ENCODE peak calls at places on chromosomes 6 and 20, in six cellular contexts. One of them, this sample, is unnamed.

GRCh38 chr6:141401851-141402250 is 730.9 kb upstream of the GJE1 start:
- DNase-seq in NCI-H526 treated with DMSO at 0.1 percent for 48 hours: no peak
- DNase-seq in EL: no peak
- DNase-seq in AG09319: no peak
- DNase-seq in effector memory CD4-positive, alpha-beta T cell: no peak
- DNase-seq in AG04450: no peak
- DNase-seq in this sample: no peak

GRCh38 chr6:170190046-170190445 is 100.8 kb downstream of the DLL1 start:
- DNase-seq in AG09319: no peak
- DNase-seq in NCI-H526 treated with DMSO at 0.1 percent for 48 hours: no peak
- DNase-seq in effector memory CD4-positive, alpha-beta T cell: no peak
- DNase-seq in AG04450: no peak
- DNase-seq in EL: no peak
- DNase-seq in this sample: no peak

GRCh38 chr6:113326781-113327180 is 530.4 kb upstream of the MARCKS start:
- DNase-seq in EL: no peak
- DNase-seq in effector memory CD4-positive, alpha-beta T cell: no peak
- DNase-seq in NCI-H526 treated with DMSO at 0.1 percent for 48 hours: no peak
- DNase-seq in AG09319: no peak
- DNase-seq in AG04450: no peak
- DNase-seq in this sample: no peak

GRCh38 chr20:37570419-37570818 is 42.7 kb upstream of the BLCAP start:
- DNase-seq in NCI-H526 treated with DMSO at 0.1 percent for 48 hours: no peak
- DNase-seq in EL: no peak
- DNase-seq in effector memory CD4-positive, alpha-beta T cell: no peak
- DNase-seq in AG09319: no peak
- DNase-seq in AG04450: no peak
- DNase-seq in this sample: no peak

GRCh38 chr6:128078276-128078675 is 177.4 kb upstream of the THEMIS start:
- DNase-seq in AG09319: no peak
- DNase-seq in effector memory CD4-positive, alpha-beta T cell: no peak
- DNase-seq in AG04450: no peak
- DNase-seq in EL: no peak
- DNase-seq in NCI-H526 treated with DMSO at 0.1 percent for 48 hours: no peak
- DNase-seq in this sample: no peak

GRCh38 chr6:1657116-1657776 is 47.5 kb downstream of the FOXC1 start:
- DNase-seq in EL: no peak
- DNase-seq in effector memory CD4-positive, alpha-beta T cell: no peak
- DNase-seq in AG04450: no peak
- DNase-seq in NCI-H526 treated with DMSO at 0.1 percent for 48 hours: no peak
- DNase-seq in AG09319: no peak
- DNase-seq in this sample: peak; percentile 33

GRCh38 chr6:35048631-35049083 is 92.5 kb downstream of the TCP11 start:
- DNase-seq in effector memory CD4-positive, alpha-beta T cell: no peak
- DNase-seq in AG04450: peak; percentile 61
- DNase-seq in EL: peak; percentile 24
- DNase-seq in NCI-H526 treated with DMSO at 0.1 percent for 48 hours: no peak
- DNase-seq in AG09319: no peak
- DNase-seq in this sample: peak; percentile 67

GRCh38 chr6:150546457-150546856 is 53.2 kb upstream of the PLEKHG1 start:
- DNase-seq in AG04450: no peak
- DNase-seq in AG09319: no peak
- DNase-seq in EL: no peak
- DNase-seq in NCI-H526 treated with DMSO at 0.1 percent for 48 hours: no peak
- DNase-seq in effector memory CD4-positive, alpha-beta T cell: no peak
- DNase-seq in this sample: no peak

GRCh38 chr6:169316651-169317050 is 63.0 kb upstream of the THBS2 start:
- DNase-seq in EL: no peak
- DNase-seq in AG09319: no peak
- DNase-seq in NCI-H526 treated with DMSO at 0.1 percent for 48 hours: no peak
- DNase-seq in effector memory CD4-positive, alpha-beta T cell: no peak
- DNase-seq in AG04450: no peak
- DNase-seq in this sample: no peak

GRCh38 chr6:32819729-32820128 is 2.9 kb upstream of the HLA-DOB start:
- DNase-seq in NCI-H526 treated with DMSO at 0.1 percent for 48 hours: no peak
- DNase-seq in effector memory CD4-positive, alpha-beta T cell: no peak
- DNase-seq in AG04450: no peak
- DNase-seq in AG09319: no peak
- DNase-seq in EL: peak; percentile 81
- DNase-seq in this sample: no peak

GRCh38 chr20:32482251-32483220 is 102.6 kb downstream of the NOL4L start:
- DNase-seq in EL: peak; percentile 25
- DNase-seq in effector memory CD4-positive, alpha-beta T cell: peak; percentile 22
- DNase-seq in NCI-H526 treated with DMSO at 0.1 percent for 48 hours: peak; percentile 28
- DNase-seq in AG09319: no peak
- DNase-seq in AG04450: no peak
- DNase-seq in this sample: peak; percentile 81

GRCh38 chr6:122702846-122703245 is 76.7 kb upstream of the FABP7 start:
- DNase-seq in AG09319: no peak
- DNase-seq in EL: no peak
- DNase-seq in NCI-H526 treated with DMSO at 0.1 percent for 48 hours: no peak
- DNase-seq in AG04450: no peak
- DNase-seq in effector memory CD4-positive, alpha-beta T cell: no peak
- DNase-seq in this sample: no peak

GRCh38 chr6:90082847-90083246 is 188.6 kb downstream of the GJA10 start:
- DNase-seq in EL: no peak
- DNase-seq in effector memory CD4-positive, alpha-beta T cell: no peak
- DNase-seq in AG09319: no peak
- DNase-seq in AG04450: no peak
- DNase-seq in NCI-H526 treated with DMSO at 0.1 percent for 48 hours: no peak
- DNase-seq in this sample: no peak

GRCh38 chr20:58330692-58331091 is 21.2 kb downstream of the RAB22A start:
- DNase-seq in EL: no peak
- DNase-seq in AG09319: no peak
- DNase-seq in effector memory CD4-positive, alpha-beta T cell: no peak
- DNase-seq in AG04450: no peak
- DNase-seq in NCI-H526 treated with DMSO at 0.1 percent for 48 hours: no peak
- DNase-seq in this sample: no peak

GRCh38 chr20:31985152-31985551 is 17.2 kb downstream of the XKR7 start:
- DNase-seq in effector memory CD4-positive, alpha-beta T cell: no peak
- DNase-seq in AG04450: no peak
- DNase-seq in EL: no peak
- DNase-seq in NCI-H526 treated with DMSO at 0.1 percent for 48 hours: no peak
- DNase-seq in AG09319: no peak
- DNase-seq in this sample: peak; percentile 50

GRCh38 chr6:111105578-111105977 is 18.3 kb downstream of the SLC16A10 start:
- DNase-seq in AG09319: no peak
- DNase-seq in NCI-H526 treated with DMSO at 0.1 percent for 48 hours: no peak
- DNase-seq in effector memory CD4-positive, alpha-beta T cell: no peak
- DNase-seq in AG04450: no peak
- DNase-seq in EL: peak; percentile 64
- DNase-seq in this sample: peak; percentile 71

GRCh38 chr6:27684264-27685211 is 211.6 kb upstream of the ZNF184 start:
- DNase-seq in AG09319: no peak
- DNase-seq in AG04450: no peak
- DNase-seq in EL: peak; percentile 88
- DNase-seq in effector memory CD4-positive, alpha-beta T cell: no peak
- DNase-seq in NCI-H526 treated with DMSO at 0.1 percent for 48 hours: peak; percentile 35
- DNase-seq in this sample: peak; percentile 94

GRCh38 chr20:7038029-7038428 is 270.5 kb downstream of the BMP2 start:
- DNase-seq in AG04450: no peak
- DNase-seq in AG09319: no peak
- DNase-seq in NCI-H526 treated with DMSO at 0.1 percent for 48 hours: no peak
- DNase-seq in EL: no peak
- DNase-seq in effector memory CD4-positive, alpha-beta T cell: no peak
- DNase-seq in this sample: no peak

GRCh38 chr6:126716826-126717514 is 377.1 kb downstream of the CENPW start:
- DNase-seq in EL: no peak
- DNase-seq in NCI-H526 treated with DMSO at 0.1 percent for 48 hours: no peak
- DNase-seq in AG04450: no peak
- DNase-seq in effector memory CD4-positive, alpha-beta T cell: no peak
- DNase-seq in AG09319: no peak
- DNase-seq in this sample: peak; percentile 74

GRCh38 chr6:84432616-84433015 is 205.2 kb upstream of the CEP162 start:
- DNase-seq in AG04450: no peak
- DNase-seq in effector memory CD4-positive, alpha-beta T cell: no peak
- DNase-seq in AG09319: no peak
- DNase-seq in NCI-H526 treated with DMSO at 0.1 percent for 48 hours: no peak
- DNase-seq in EL: no peak
- DNase-seq in this sample: no peak

GRCh38 chr6:150028799-150029198 is 3.5 kb upstream of the RAET1L start:
- DNase-seq in effector memory CD4-positive, alpha-beta T cell: no peak
- DNase-seq in NCI-H526 treated with DMSO at 0.1 percent for 48 hours: no peak
- DNase-seq in AG09319: no peak
- DNase-seq in EL: no peak
- DNase-seq in AG04450: no peak
- DNase-seq in this sample: peak; percentile 47

GRCh38 chr20:63032861-63033634 is 26.3 kb upstream of the BHLHE23 start:
- DNase-seq in NCI-H526 treated with DMSO at 0.1 percent for 48 hours: peak; percentile 90
- DNase-seq in effector memory CD4-positive, alpha-beta T cell: no peak
- DNase-seq in AG04450: no peak
- DNase-seq in AG09319: no peak
- DNase-seq in EL: no peak
- DNase-seq in this sample: no peak

GRCh38 chr6:45625191-45625664 is 247.5 kb upstream of the SUPT3H start:
- DNase-seq in AG09319: no peak
- DNase-seq in AG04450: peak; percentile 36
- DNase-seq in EL: peak; percentile 77
- DNase-seq in NCI-H526 treated with DMSO at 0.1 percent for 48 hours: no peak
- DNase-seq in effector memory CD4-positive, alpha-beta T cell: no peak
- DNase-seq in this sample: no peak

GRCh38 chr20:25319241-25320034 is 71.2 kb downstream of the ABHD12 start:
- DNase-seq in AG04450: no peak
- DNase-seq in NCI-H526 treated with DMSO at 0.1 percent for 48 hours: no peak
- DNase-seq in EL: no peak
- DNase-seq in AG09319: no peak
- DNase-seq in effector memory CD4-positive, alpha-beta T cell: no peak
- DNase-seq in this sample: peak; percentile 75

GRCh38 chr6:53811746-53812145 is 16.9 kb downstream of the LRRC1 start:
- DNase-seq in EL: no peak
- DNase-seq in NCI-H526 treated with DMSO at 0.1 percent for 48 hours: no peak
- DNase-seq in AG04450: no peak
- DNase-seq in AG09319: no peak
- DNase-seq in effector memory CD4-positive, alpha-beta T cell: no peak
- DNase-seq in this sample: peak; percentile 91

GRCh38 chr20:51094221-51094620 is 71.3 kb upstream of the KCNG1 start:
- DNase-seq in AG04450: no peak
- DNase-seq in NCI-H526 treated with DMSO at 0.1 percent for 48 hours: no peak
- DNase-seq in AG09319: no peak
- DNase-seq in EL: no peak
- DNase-seq in effector memory CD4-positive, alpha-beta T cell: no peak
- DNase-seq in this sample: peak; percentile 3

GRCh38 chr6:144248470-144249301 is 36.4 kb upstream of the UTRN start:
- DNase-seq in EL: peak; percentile 63
- DNase-seq in NCI-H526 treated with DMSO at 0.1 percent for 48 hours: no peak
- DNase-seq in AG04450: peak; percentile 37
- DNase-seq in AG09319: peak; percentile 65
- DNase-seq in effector memory CD4-positive, alpha-beta T cell: no peak
- DNase-seq in this sample: no peak

GRCh38 chr6:150006961-150007464 is 18.3 kb downstream of the RAET1L start:
- DNase-seq in effector memory CD4-positive, alpha-beta T cell: no peak
- DNase-seq in EL: peak; percentile 21
- DNase-seq in AG09319: no peak
- DNase-seq in NCI-H526 treated with DMSO at 0.1 percent for 48 hours: no peak
- DNase-seq in AG04450: no peak
- DNase-seq in this sample: peak; percentile 42

GRCh38 chr6:4728949-4729348 is 47.3 kb upstream of the CDYL start:
- DNase-seq in AG04450: no peak
- DNase-seq in NCI-H526 treated with DMSO at 0.1 percent for 48 hours: no peak
- DNase-seq in AG09319: no peak
- DNase-seq in EL: no peak
- DNase-seq in effector memory CD4-positive, alpha-beta T cell: no peak
- DNase-seq in this sample: no peak

This sample was measured in NCI-H69.